ENCODE peak calls at places on chromosome 10, in five cellular contexts. One of them, this sample, is unnamed. For H3K4me1, the result is how much of the 10 kb centered on the place peaks cover.

GRCh38 chr10:17023386-17024298 is 106.0 kb downstream of the CUBN start:
- DNase-seq in ascending aorta: peak
- DNase-seq in breast epithelium: peak
- DNase-seq in adrenal gland: peak
- DNase-seq in cardiac muscle cell: peak
- DNase-seq in this sample: peak

GRCh38 chr10:132098539-132099421 is 33.0 kb downstream of the JAKMIP3 start:
- DNase-seq in ascending aorta: no peak
- DNase-seq in cardiac muscle cell: no peak
- DNase-seq in breast epithelium: no peak
- DNase-seq in adrenal gland: peak
- DNase-seq in this sample: peak

GRCh38 chr10:48309711-48310226 is 3.3 kb downstream of the MAPK8 start:
- DNase-seq in cardiac muscle cell: peak
- DNase-seq in adrenal gland: no peak
- DNase-seq in ascending aorta: no peak
- DNase-seq in breast epithelium: no peak
- DNase-seq in this sample: no peak

GRCh38 chr10:91880310-91880709 is 29.0 kb downstream of the FGFBP3 start:
- DNase-seq in adrenal gland: no peak
- DNase-seq in ascending aorta: peak
- DNase-seq in breast epithelium: no peak
- DNase-seq in cardiac muscle cell: no peak
- DNase-seq in this sample: no peak

GRCh38 chr10:73110345-73110849 is at the start of gene NUDT13:
- DNase-seq in adrenal gland: peak
- DNase-seq in breast epithelium: peak
- DNase-seq in cardiac muscle cell: peak
- DNase-seq in ascending aorta: peak
- DNase-seq in this sample: peak

GRCh38 chr10:131310054-131310903 is 1.2 kb downstream of the TCERG1L start:
- DNase-seq in adrenal gland: no peak
- DNase-seq in ascending aorta: no peak
- DNase-seq in cardiac muscle cell: peak
- DNase-seq in breast epithelium: no peak
- DNase-seq in this sample: no peak

GRCh38 chr10:22329150-22329549 is 8.3 kb downstream of the BMI1 start:
- DNase-seq in cardiac muscle cell: no peak
- DNase-seq in breast epithelium: no peak
- DNase-seq in ascending aorta: no peak
- DNase-seq in adrenal gland: no peak
- DNase-seq in this sample: no peak

GRCh38 chr10:133058267-133059092 is 29.2 kb upstream of the ADGRA1 start:
- DNase-seq in ascending aorta: no peak
- DNase-seq in cardiac muscle cell: peak
- DNase-seq in adrenal gland: no peak
- DNase-seq in breast epithelium: no peak
- DNase-seq in this sample: no peak

GRCh38 chr10:31261502-31262311 is 57.3 kb upstream of the ZEB1 start:
- DNase-seq in breast epithelium: no peak
- DNase-seq in adrenal gland: no peak
- DNase-seq in cardiac muscle cell: peak
- DNase-seq in ascending aorta: no peak
- DNase-seq in this sample: no peak

GRCh38 chr10:72509951-72510350 is 115.9 kb downstream of the MICU1 start:
- DNase-seq in cardiac muscle cell: no peak
- DNase-seq in adrenal gland: no peak
- DNase-seq in ascending aorta: no peak
- DNase-seq in breast epithelium: no peak
- DNase-seq in this sample: no peak

GRCh38 chr10:132133005-132133404 is 53.7 kb upstream of the DPYSL4 start:
- DNase-seq in cardiac muscle cell: no peak
- DNase-seq in ascending aorta: no peak
- DNase-seq in breast epithelium: no peak
- DNase-seq in adrenal gland: peak
- DNase-seq in this sample: no peak

GRCh38 chr10:95403690-95404459 is 113.1 kb upstream of the PDLIM1 start:
- DNase-seq in breast epithelium: no peak
- DNase-seq in ascending aorta: peak
- DNase-seq in adrenal gland: no peak
- DNase-seq in cardiac muscle cell: no peak
- DNase-seq in this sample: no peak

GRCh38 chr10:628386-629045 is 61.0 kb downstream of the DIP2C start:
- DNase-seq in breast epithelium: no peak
- DNase-seq in cardiac muscle cell: no peak
- DNase-seq in adrenal gland: no peak
- DNase-seq in ascending aorta: no peak
- DNase-seq in this sample: no peak

GRCh38 chr10:125822878-125823662 is at the start of the genes BCCIP and UROS:
- DNase-seq in cardiac muscle cell: peak
- DNase-seq in breast epithelium: peak
- DNase-seq in adrenal gland: peak
- DNase-seq in ascending aorta: peak
- DNase-seq in this sample: peak

GRCh38 chr10:113524539-113525490 is 28.0 kb upstream of the HABP2 start:
- DNase-seq in ascending aorta: no peak
- DNase-seq in cardiac muscle cell: peak
- DNase-seq in breast epithelium: no peak
- DNase-seq in adrenal gland: no peak
- DNase-seq in this sample: no peak

GRCh38 chr10:112404612-112405011 is 30.7 kb downstream of the ACSL5 start:
- DNase-seq in adrenal gland: no peak
- DNase-seq in breast epithelium: no peak
- DNase-seq in ascending aorta: no peak
- DNase-seq in cardiac muscle cell: no peak
- DNase-seq in this sample: no peak

GRCh38 chr10:2111936-2112335 is 374.6 kb upstream of the ADARB2 start:
- DNase-seq in ascending aorta: no peak
- DNase-seq in adrenal gland: no peak
- DNase-seq in breast epithelium: no peak
- DNase-seq in cardiac muscle cell: no peak
- DNase-seq in this sample: no peak

GRCh38 chr10:98748298-98748697 is 301.6 kb upstream of the HPS1 start:
- DNase-seq in ascending aorta: no peak
- DNase-seq in adrenal gland: no peak
- DNase-seq in cardiac muscle cell: peak
- DNase-seq in breast epithelium: no peak
- DNase-seq in this sample: no peak

GRCh38 chr10:98446121-98446655 is 547 bp downstream of the HPS1 start:
- DNase-seq in cardiac muscle cell: peak
- DNase-seq in adrenal gland: peak
- DNase-seq in breast epithelium: no peak
- DNase-seq in ascending aorta: peak
- DNase-seq in this sample: peak

GRCh38 chr10:86349940-86350630 is 16.5 kb downstream of the GRID1 start:
- DNase-seq in breast epithelium: no peak
- DNase-seq in ascending aorta: no peak
- DNase-seq in cardiac muscle cell: no peak
- DNase-seq in adrenal gland: no peak
- DNase-seq in this sample: no peak

GRCh38 chr10:22682237-22683192 is 31.9 kb downstream of the PIP4K2A start:
- DNase-seq in cardiac muscle cell: peak
- DNase-seq in breast epithelium: no peak
- DNase-seq in adrenal gland: no peak
- DNase-seq in ascending aorta: no peak
- DNase-seq in this sample: no peak

GRCh38 chr10:96758423-96758822 is 38.1 kb upstream of the PIK3AP1 start:
- DNase-seq in adrenal gland: no peak
- DNase-seq in ascending aorta: no peak
- DNase-seq in cardiac muscle cell: no peak
- DNase-seq in breast epithelium: no peak
- DNase-seq in this sample: no peak

GRCh38 chr10:1280436-1281401 is 224.5 kb downstream of the WDR37 start:
- DNase-seq in ascending aorta: no peak
- DNase-seq in cardiac muscle cell: no peak
- DNase-seq in breast epithelium: no peak
- DNase-seq in adrenal gland: peak
- DNase-seq in this sample: no peak

GRCh38 chr10:79131730-79132644 is 63.2 kb downstream of the ZMIZ1 start:
- DNase-seq in ascending aorta: no peak
- DNase-seq in adrenal gland: no peak
- DNase-seq in breast epithelium: no peak
- DNase-seq in cardiac muscle cell: no peak
- DNase-seq in this sample: no peak

GRCh38 chr10:79129361-79129997 is 60.7 kb downstream of the ZMIZ1 start:
- DNase-seq in cardiac muscle cell: peak
- DNase-seq in breast epithelium: no peak
- DNase-seq in adrenal gland: no peak
- DNase-seq in ascending aorta: no peak
- DNase-seq in this sample: no peak

GRCh38 chr10:79128923-79129305 is 60.1 kb downstream of the ZMIZ1 start:
- DNase-seq in adrenal gland: no peak
- DNase-seq in ascending aorta: no peak
- DNase-seq in cardiac muscle cell: no peak
- DNase-seq in breast epithelium: no peak
- DNase-seq in this sample: no peak

GRCh38 chr10:79130846-79131245 is 62.1 kb downstream of the ZMIZ1 start:
- DNase-seq in ascending aorta: no peak
- DNase-seq in breast epithelium: no peak
- DNase-seq in adrenal gland: no peak
- DNase-seq in cardiac muscle cell: no peak
- DNase-seq in this sample: no peak

DNA sequence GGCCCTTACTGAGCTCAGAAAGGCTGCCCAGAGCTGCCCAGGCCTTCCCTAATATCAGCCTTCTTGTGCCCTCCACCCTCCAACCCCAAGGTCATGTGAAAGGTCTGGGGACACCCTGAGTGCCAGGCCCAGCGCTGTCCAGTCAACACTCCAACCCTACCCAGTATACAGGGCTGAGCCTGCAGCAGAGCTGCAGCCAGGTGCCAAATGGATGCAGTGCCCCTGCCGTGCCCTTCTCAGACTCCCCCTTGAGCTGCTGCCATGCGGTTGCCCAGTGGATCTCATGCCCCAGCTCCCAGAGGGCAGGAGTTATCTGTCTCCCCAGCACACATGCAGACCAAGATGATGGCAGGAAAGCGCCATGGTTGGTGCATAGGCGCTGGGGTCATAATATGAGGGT is 61.5 kb downstream of the ZMIZ1 start:
- DNase-seq in ascending aorta: no peak
- DNase-seq in adrenal gland: no peak
- DNase-seq in cardiac muscle cell: no peak
- DNase-seq in breast epithelium: no peak
- DNase-seq in this sample: no peak
- H3K4me1 ChIP-seq in ascending aorta: under half
- H3K4me1 ChIP-seq in adrenal gland: under half
- H3K4me1 ChIP-seq in cardiac muscle cell: half or more
- H3K4me1 ChIP-seq in breast epithelium: under half
- H3K4me1 ChIP-seq in this sample: half or more

GRCh38 chr10:76628801-76629200 is 1008.8 kb downstream of the KCNMA1 start:
- DNase-seq in adrenal gland: no peak
- DNase-seq in cardiac muscle cell: no peak
- DNase-seq in breast epithelium: no peak
- DNase-seq in ascending aorta: no peak
- DNase-seq in this sample: no peak

GRCh38 chr10:76631054-76631453 is 1006.6 kb downstream of the KCNMA1 start:
- DNase-seq in ascending aorta: no peak
- DNase-seq in breast epithelium: no peak
- DNase-seq in cardiac muscle cell: no peak
- DNase-seq in adrenal gland: no peak
- DNase-seq in this sample: no peak

GRCh38 chr10:76626406-76626805 is 1011.2 kb downstream of the KCNMA1 start:
- DNase-seq in breast epithelium: no peak
- DNase-seq in cardiac muscle cell: no peak
- DNase-seq in ascending aorta: no peak
- DNase-seq in adrenal gland: peak
- DNase-seq in this sample: no peak

GRCh38 chr10:76632158-76633051 is 1005.2 kb downstream of the KCNMA1 start:
- DNase-seq in ascending aorta: no peak
- DNase-seq in breast epithelium: no peak
- DNase-seq in cardiac muscle cell: no peak
- DNase-seq in adrenal gland: peak
- DNase-seq in this sample: peak
- H3K4me3 ChIP-seq in ascending aorta: no peak
- H3K4me3 ChIP-seq in breast epithelium: no peak
- H3K4me3 ChIP-seq in cardiac muscle cell: no peak
- H3K4me3 ChIP-seq in adrenal gland: no peak
- H3K4me3 ChIP-seq in this sample: no peak

GRCh38 chr10:68151453-68151852 is 42.2 kb downstream of the MYPN start:
- DNase-seq in breast epithelium: no peak
- DNase-seq in adrenal gland: no peak
- DNase-seq in ascending aorta: no peak
- DNase-seq in cardiac muscle cell: no peak
- DNase-seq in this sample: no peak

GRCh38 chr10:68144709-68145108 is 35.4 kb downstream of the MYPN start:
- DNase-seq in cardiac muscle cell: no peak
- DNase-seq in breast epithelium: no peak
- DNase-seq in adrenal gland: no peak
- DNase-seq in ascending aorta: no peak
- DNase-seq in this sample: no peak

GRCh38 chr10:68142761-68143160 is 33.5 kb downstream of the MYPN start:
- DNase-seq in adrenal gland: no peak
- DNase-seq in breast epithelium: no peak
- DNase-seq in ascending aorta: no peak
- DNase-seq in cardiac muscle cell: no peak
- DNase-seq in this sample: no peak

GRCh38 chr10:68145705-68146104 is 36.4 kb downstream of the MYPN start:
- DNase-seq in cardiac muscle cell: no peak
- DNase-seq in adrenal gland: no peak
- DNase-seq in ascending aorta: no peak
- DNase-seq in breast epithelium: no peak
- DNase-seq in this sample: no peak

DNA sequence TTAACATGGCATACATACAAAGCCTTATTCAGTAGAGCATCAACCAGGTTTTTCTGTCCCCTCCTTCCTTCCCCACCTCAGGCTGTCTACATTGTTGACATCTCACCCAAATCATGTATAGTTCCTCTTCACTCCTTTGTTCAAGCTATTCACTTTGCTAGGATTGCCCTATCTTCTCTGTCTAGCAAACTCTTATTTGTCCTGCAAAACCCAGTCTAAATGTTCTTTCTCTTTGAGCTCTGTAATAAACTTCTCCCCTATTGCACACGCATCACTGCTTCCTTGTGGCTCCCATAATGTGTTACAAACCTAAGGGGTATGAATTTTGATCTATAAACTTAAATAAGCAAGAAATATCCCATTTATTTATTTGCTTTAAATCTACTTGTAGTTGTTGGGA is 36.8 kb downstream of the MYPN start:
- DNase-seq in adrenal gland: no peak
- DNase-seq in ascending aorta: no peak
- DNase-seq in cardiac muscle cell: no peak
- DNase-seq in breast epithelium: no peak
- DNase-seq in this sample: no peak
- H3K4me1 ChIP-seq in adrenal gland: under half
- H3K4me1 ChIP-seq in ascending aorta: under half
- H3K4me1 ChIP-seq in cardiac muscle cell: under half
- H3K4me1 ChIP-seq in breast epithelium: under half
- H3K4me1 ChIP-seq in this sample: under half

DNA sequence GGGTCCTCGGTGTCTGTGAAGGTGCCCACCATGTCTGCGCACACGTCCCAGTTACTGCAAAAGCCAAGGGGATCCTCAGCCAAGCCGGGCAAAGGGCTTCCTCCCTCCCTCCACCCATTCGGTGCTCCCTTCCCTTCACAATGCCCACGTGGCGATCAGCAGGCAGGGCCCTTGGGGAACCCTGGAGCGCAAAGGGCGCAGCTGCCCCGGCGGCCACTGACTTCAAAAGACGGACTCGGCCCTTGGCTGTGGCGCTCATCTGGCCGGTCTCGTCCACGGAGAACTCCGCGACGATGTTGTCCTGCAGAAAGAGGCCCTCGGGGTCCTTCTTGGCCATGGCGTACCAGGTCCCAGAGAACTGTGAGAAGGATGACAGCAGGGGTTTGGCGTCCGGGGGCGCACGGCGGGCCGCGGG is 582 bp downstream of the RBP4 start:
- DNase-seq in adrenal gland: no peak
- DNase-seq in ascending aorta: no peak
- DNase-seq in cardiac muscle cell: no peak
- DNase-seq in breast epithelium: no peak
- DNase-seq in this sample: peak
- H3K4me3 ChIP-seq in adrenal gland: peak
- H3K4me3 ChIP-seq in ascending aorta: peak
- H3K4me3 ChIP-seq in cardiac muscle cell: peak
- H3K4me3 ChIP-seq in breast epithelium: peak
- H3K4me3 ChIP-seq in this sample: no peak

This sample was measured in upper lobe of left lung.